ENCODE peak calls at places on chromosome 15, in five cellular contexts. One of them, this sample, is unnamed.

GRCh38 chr15:58438956-58439355 is 7.2 kb downstream of the LIPC start:
- DNase-seq in mesendoderm: peak; percentile 66
- DNase-seq in HCT116: peak; percentile 60
- DNase-seq in fibroblast of mammary gland: peak; percentile 42
- DNase-seq in Ammon's horn: no peak
- DNase-seq in this sample: peak; percentile 76

GRCh38 chr15:98524838-98525540 is 123.3 kb upstream of the IGF1R start:
- DNase-seq in mesendoderm: no peak
- DNase-seq in HCT116: no peak
- DNase-seq in fibroblast of mammary gland: no peak
- DNase-seq in Ammon's horn: no peak
- DNase-seq in this sample: no peak

GRCh38 chr15:82830427-82831173 is 21.2 kb downstream of the WHAMM start:
- DNase-seq in mesendoderm: no peak
- DNase-seq in HCT116: no peak
- DNase-seq in fibroblast of mammary gland: no peak
- DNase-seq in Ammon's horn: no peak
- DNase-seq in this sample: no peak

GRCh38 chr15:68363353-68363752 is 68.6 kb downstream of the ITGA11 start:
- DNase-seq in mesendoderm: no peak
- DNase-seq in HCT116: no peak
- DNase-seq in fibroblast of mammary gland: no peak
- DNase-seq in Ammon's horn: no peak
- DNase-seq in this sample: no peak

GRCh38 chr15:83444936-83445335 is 2.2 kb upstream of the SH3GL3 start:
- DNase-seq in mesendoderm: no peak
- DNase-seq in HCT116: no peak
- DNase-seq in fibroblast of mammary gland: no peak
- DNase-seq in Ammon's horn: peak; percentile 40
- DNase-seq in this sample: no peak

GRCh38 chr15:42608110-42608531 is 32.7 kb downstream of the STARD9 start:
- DNase-seq in mesendoderm: no peak
- DNase-seq in HCT116: no peak
- DNase-seq in fibroblast of mammary gland: no peak
- DNase-seq in Ammon's horn: peak; percentile 29
- DNase-seq in this sample: no peak

GRCh38 chr15:33016405-33017024 is 178.0 kb downstream of the FMN1 start:
- DNase-seq in mesendoderm: no peak
- DNase-seq in HCT116: no peak
- DNase-seq in fibroblast of mammary gland: no peak
- DNase-seq in Ammon's horn: no peak
- DNase-seq in this sample: no peak

GRCh38 chr15:100980410-100981046 is 61.4 kb downstream of the LRRK1 start:
- DNase-seq in mesendoderm: no peak
- DNase-seq in HCT116: no peak
- DNase-seq in fibroblast of mammary gland: no peak
- DNase-seq in Ammon's horn: no peak
- DNase-seq in this sample: no peak

GRCh38 chr15:43370310-43370974 is 401 bp downstream of the ZSCAN29 start:
- DNase-seq in mesendoderm: peak; percentile 59
- DNase-seq in HCT116: no peak
- DNase-seq in fibroblast of mammary gland: peak; percentile 36
- DNase-seq in Ammon's horn: peak; percentile 18
- DNase-seq in this sample: peak; percentile 8

This sample was measured in HCEC 1CT.